ENCODE peak calls at places on chromosomes 4 and X, in ten cellular contexts. One of them, this sample, is unnamed.

GRCh38 chr4:3648731-3649130 is 116.5 kb upstream of the LRPAP1 start:
- DNase-seq in heart right ventricle: no peak
- DNase-seq in GM23338: no peak
- DNase-seq in D341Med: no peak
- DNase-seq in left colon: no peak
- DNase-seq in natural killer cell treated with Interleukin-12 subunit alpha and Interleukin-12 subunit beta and Interleukin-15 and Interleukin-18, amount 100 ng/mL, for 72 hours: no peak
- DNase-seq in AG08396: no peak
- DNase-seq in activated CD4-positive, alpha-beta T cell treated with anti-CD3 and anti-CD28 coated beads, Interleukin-2, amount 50 U/mL, for 1 hour: no peak
- DNase-seq in CD4-positive, alpha-beta T cell: no peak
- DNase-seq in PC-9: no peak
- DNase-seq in this sample: no peak

GRCh38 chr4:81425087-81425486 is 46.6 kb downstream of the RASGEF1B start:
- DNase-seq in heart right ventricle: no peak
- DNase-seq in GM23338: no peak
- DNase-seq in D341Med: no peak
- DNase-seq in left colon: no peak
- DNase-seq in natural killer cell treated with Interleukin-12 subunit alpha and Interleukin-12 subunit beta and Interleukin-15 and Interleukin-18, amount 100 ng/mL, for 72 hours: no peak
- DNase-seq in AG08396: no peak
- DNase-seq in activated CD4-positive, alpha-beta T cell treated with anti-CD3 and anti-CD28 coated beads, Interleukin-2, amount 50 U/mL, for 1 hour: no peak
- DNase-seq in CD4-positive, alpha-beta T cell: no peak
- DNase-seq in PC-9: no peak
- DNase-seq in this sample: no peak

GRCh38 chr4:42566835-42567234 is 90.1 kb downstream of the ATP8A1 start:
- DNase-seq in heart right ventricle: no peak
- DNase-seq in GM23338: no peak
- DNase-seq in D341Med: no peak
- DNase-seq in left colon: no peak
- DNase-seq in natural killer cell treated with Interleukin-12 subunit alpha and Interleukin-12 subunit beta and Interleukin-15 and Interleukin-18, amount 100 ng/mL, for 72 hours: no peak
- DNase-seq in AG08396: no peak
- DNase-seq in activated CD4-positive, alpha-beta T cell treated with anti-CD3 and anti-CD28 coated beads, Interleukin-2, amount 50 U/mL, for 1 hour: no peak
- DNase-seq in CD4-positive, alpha-beta T cell: no peak
- DNase-seq in PC-9: no peak
- DNase-seq in this sample: no peak

GRCh38 chr4:48100248-48100647 is 33.8 kb downstream of the TXK start:
- DNase-seq in heart right ventricle: no peak
- DNase-seq in GM23338: no peak
- DNase-seq in D341Med: no peak
- DNase-seq in left colon: no peak
- DNase-seq in natural killer cell treated with Interleukin-12 subunit alpha and Interleukin-12 subunit beta and Interleukin-15 and Interleukin-18, amount 100 ng/mL, for 72 hours: no peak
- DNase-seq in AG08396: no peak
- DNase-seq in activated CD4-positive, alpha-beta T cell treated with anti-CD3 and anti-CD28 coated beads, Interleukin-2, amount 50 U/mL, for 1 hour: no peak
- DNase-seq in CD4-positive, alpha-beta T cell: no peak
- DNase-seq in PC-9: no peak
- DNase-seq in this sample: no peak

GRCh38 chr4:127604949-127605709 is 27.6 kb upstream of the INTU start:
- DNase-seq in heart right ventricle: no peak
- DNase-seq in GM23338: peak
- DNase-seq in D341Med: peak
- DNase-seq in left colon: peak
- DNase-seq in natural killer cell treated with Interleukin-12 subunit alpha and Interleukin-12 subunit beta and Interleukin-15 and Interleukin-18, amount 100 ng/mL, for 72 hours: no peak
- DNase-seq in AG08396: peak
- DNase-seq in activated CD4-positive, alpha-beta T cell treated with anti-CD3 and anti-CD28 coated beads, Interleukin-2, amount 50 U/mL, for 1 hour: no peak
- DNase-seq in CD4-positive, alpha-beta T cell: no peak
- DNase-seq in PC-9: no peak
- DNase-seq in this sample: peak

GRCh38 chr4:150849016-150849415 is 166.1 kb downstream of the LRBA start:
- DNase-seq in heart right ventricle: no peak
- DNase-seq in GM23338: peak
- DNase-seq in D341Med: no peak
- DNase-seq in left colon: no peak
- DNase-seq in natural killer cell treated with Interleukin-12 subunit alpha and Interleukin-12 subunit beta and Interleukin-15 and Interleukin-18, amount 100 ng/mL, for 72 hours: no peak
- DNase-seq in AG08396: no peak
- DNase-seq in activated CD4-positive, alpha-beta T cell treated with anti-CD3 and anti-CD28 coated beads, Interleukin-2, amount 50 U/mL, for 1 hour: no peak
- DNase-seq in CD4-positive, alpha-beta T cell: no peak
- DNase-seq in PC-9: peak
- DNase-seq in this sample: no peak

GRCh38 chr4:13160906-13161305 is 323.2 kb downstream of the RAB28 start:
- DNase-seq in heart right ventricle: no peak
- DNase-seq in GM23338: no peak
- DNase-seq in D341Med: no peak
- DNase-seq in left colon: no peak
- DNase-seq in natural killer cell treated with Interleukin-12 subunit alpha and Interleukin-12 subunit beta and Interleukin-15 and Interleukin-18, amount 100 ng/mL, for 72 hours: no peak
- DNase-seq in AG08396: no peak
- DNase-seq in activated CD4-positive, alpha-beta T cell treated with anti-CD3 and anti-CD28 coated beads, Interleukin-2, amount 50 U/mL, for 1 hour: no peak
- DNase-seq in CD4-positive, alpha-beta T cell: no peak
- DNase-seq in PC-9: no peak
- DNase-seq in this sample: no peak

GRCh38 chrX:138925330-138925729 is 213.8 kb upstream of the FGF13 start:
- DNase-seq in heart right ventricle: no peak
- DNase-seq in GM23338: no peak
- DNase-seq in D341Med: no peak
- DNase-seq in left colon: no peak
- DNase-seq in natural killer cell treated with Interleukin-12 subunit alpha and Interleukin-12 subunit beta and Interleukin-15 and Interleukin-18, amount 100 ng/mL, for 72 hours: no peak
- DNase-seq in AG08396: peak
- DNase-seq in activated CD4-positive, alpha-beta T cell treated with anti-CD3 and anti-CD28 coated beads, Interleukin-2, amount 50 U/mL, for 1 hour: no peak
- DNase-seq in CD4-positive, alpha-beta T cell: no peak
- DNase-seq in PC-9: peak
- DNase-seq in this sample: no peak

GRCh38 chrX:41543668-41544067 is 96.5 kb downstream of the NYX start:
- DNase-seq in heart right ventricle: no peak
- DNase-seq in GM23338: no peak
- DNase-seq in D341Med: no peak
- DNase-seq in left colon: no peak
- DNase-seq in natural killer cell treated with Interleukin-12 subunit alpha and Interleukin-12 subunit beta and Interleukin-15 and Interleukin-18, amount 100 ng/mL, for 72 hours: no peak
- DNase-seq in AG08396: no peak
- DNase-seq in activated CD4-positive, alpha-beta T cell treated with anti-CD3 and anti-CD28 coated beads, Interleukin-2, amount 50 U/mL, for 1 hour: no peak
- DNase-seq in CD4-positive, alpha-beta T cell: no peak
- DNase-seq in PC-9: no peak
- DNase-seq in this sample: no peak

GRCh38 chr4:2484993-2485392 is 16.1 kb downstream of the RNF4 start:
- DNase-seq in heart right ventricle: peak
- DNase-seq in GM23338: peak
- DNase-seq in D341Med: no peak
- DNase-seq in left colon: peak
- DNase-seq in natural killer cell treated with Interleukin-12 subunit alpha and Interleukin-12 subunit beta and Interleukin-15 and Interleukin-18, amount 100 ng/mL, for 72 hours: peak
- DNase-seq in AG08396: no peak
- DNase-seq in activated CD4-positive, alpha-beta T cell treated with anti-CD3 and anti-CD28 coated beads, Interleukin-2, amount 50 U/mL, for 1 hour: peak
- DNase-seq in CD4-positive, alpha-beta T cell: peak
- DNase-seq in PC-9: no peak
- DNase-seq in this sample: no peak

GRCh38 chrX:81120936-81121351 is 80.8 kb downstream of the HMGN5 start:
- DNase-seq in heart right ventricle: peak
- DNase-seq in GM23338: peak
- DNase-seq in D341Med: peak
- DNase-seq in left colon: peak
- DNase-seq in natural killer cell treated with Interleukin-12 subunit alpha and Interleukin-12 subunit beta and Interleukin-15 and Interleukin-18, amount 100 ng/mL, for 72 hours: no peak
- DNase-seq in AG08396: peak
- DNase-seq in activated CD4-positive, alpha-beta T cell treated with anti-CD3 and anti-CD28 coated beads, Interleukin-2, amount 50 U/mL, for 1 hour: peak
- DNase-seq in CD4-positive, alpha-beta T cell: peak
- DNase-seq in PC-9: peak
- DNase-seq in this sample: peak

GRCh38 chrX:119870626-119871131 is 854 bp downstream of the RNF113A start:
- DNase-seq in heart right ventricle: no peak
- DNase-seq in GM23338: peak
- DNase-seq in D341Med: peak
- DNase-seq in left colon: peak
- DNase-seq in natural killer cell treated with Interleukin-12 subunit alpha and Interleukin-12 subunit beta and Interleukin-15 and Interleukin-18, amount 100 ng/mL, for 72 hours: no peak
- DNase-seq in AG08396: no peak
- DNase-seq in activated CD4-positive, alpha-beta T cell treated with anti-CD3 and anti-CD28 coated beads, Interleukin-2, amount 50 U/mL, for 1 hour: peak
- DNase-seq in CD4-positive, alpha-beta T cell: peak
- DNase-seq in PC-9: peak
- DNase-seq in this sample: peak

GRCh38 chrX:104750146-104750699 is 184.2 kb downstream of the IL1RAPL2 start:
- DNase-seq in heart right ventricle: no peak
- DNase-seq in GM23338: no peak
- DNase-seq in D341Med: no peak
- DNase-seq in left colon: no peak
- DNase-seq in natural killer cell treated with Interleukin-12 subunit alpha and Interleukin-12 subunit beta and Interleukin-15 and Interleukin-18, amount 100 ng/mL, for 72 hours: no peak
- DNase-seq in AG08396: no peak
- DNase-seq in activated CD4-positive, alpha-beta T cell treated with anti-CD3 and anti-CD28 coated beads, Interleukin-2, amount 50 U/mL, for 1 hour: no peak
- DNase-seq in CD4-positive, alpha-beta T cell: no peak
- DNase-seq in PC-9: no peak
- DNase-seq in this sample: no peak

GRCh38 chr4:145132521-145133098 is 34.5 kb downstream of the ABCE1 start:
- DNase-seq in heart right ventricle: no peak
- DNase-seq in GM23338: no peak
- DNase-seq in D341Med: no peak
- DNase-seq in left colon: no peak
- DNase-seq in natural killer cell treated with Interleukin-12 subunit alpha and Interleukin-12 subunit beta and Interleukin-15 and Interleukin-18, amount 100 ng/mL, for 72 hours: no peak
- DNase-seq in AG08396: no peak
- DNase-seq in activated CD4-positive, alpha-beta T cell treated with anti-CD3 and anti-CD28 coated beads, Interleukin-2, amount 50 U/mL, for 1 hour: no peak
- DNase-seq in CD4-positive, alpha-beta T cell: no peak
- DNase-seq in PC-9: no peak
- DNase-seq in this sample: peak

GRCh38 chrX:106698693-106699092 is 27.8 kb upstream of the RNF128 start:
- DNase-seq in heart right ventricle: no peak
- DNase-seq in GM23338: no peak
- DNase-seq in D341Med: no peak
- DNase-seq in left colon: no peak
- DNase-seq in natural killer cell treated with Interleukin-12 subunit alpha and Interleukin-12 subunit beta and Interleukin-15 and Interleukin-18, amount 100 ng/mL, for 72 hours: no peak
- DNase-seq in AG08396: peak
- DNase-seq in activated CD4-positive, alpha-beta T cell treated with anti-CD3 and anti-CD28 coated beads, Interleukin-2, amount 50 U/mL, for 1 hour: no peak
- DNase-seq in CD4-positive, alpha-beta T cell: no peak
- DNase-seq in PC-9: no peak
- DNase-seq in this sample: no peak

GRCh38 chrX:54178100-54178940 is 4.7 kb downstream of the FAM120C start:
- DNase-seq in heart right ventricle: no peak
- DNase-seq in GM23338: no peak
- DNase-seq in D341Med: no peak
- DNase-seq in left colon: no peak
- DNase-seq in natural killer cell treated with Interleukin-12 subunit alpha and Interleukin-12 subunit beta and Interleukin-15 and Interleukin-18, amount 100 ng/mL, for 72 hours: no peak
- DNase-seq in AG08396: peak
- DNase-seq in activated CD4-positive, alpha-beta T cell treated with anti-CD3 and anti-CD28 coated beads, Interleukin-2, amount 50 U/mL, for 1 hour: no peak
- DNase-seq in CD4-positive, alpha-beta T cell: no peak
- DNase-seq in PC-9: no peak
- DNase-seq in this sample: no peak

GRCh38 chrX:150570512-150570911 is 2.1 kb downstream of the MTM1 start:
- DNase-seq in heart right ventricle: no peak
- DNase-seq in GM23338: no peak
- DNase-seq in D341Med: no peak
- DNase-seq in left colon: no peak
- DNase-seq in natural killer cell treated with Interleukin-12 subunit alpha and Interleukin-12 subunit beta and Interleukin-15 and Interleukin-18, amount 100 ng/mL, for 72 hours: no peak
- DNase-seq in AG08396: no peak
- DNase-seq in activated CD4-positive, alpha-beta T cell treated with anti-CD3 and anti-CD28 coated beads, Interleukin-2, amount 50 U/mL, for 1 hour: no peak
- DNase-seq in CD4-positive, alpha-beta T cell: no peak
- DNase-seq in PC-9: no peak
- DNase-seq in this sample: no peak

GRCh38 chr4:89204624-89205023 is 93.3 kb downstream of the TIGD2 start:
- DNase-seq in heart right ventricle: no peak
- DNase-seq in GM23338: no peak
- DNase-seq in D341Med: no peak
- DNase-seq in left colon: no peak
- DNase-seq in natural killer cell treated with Interleukin-12 subunit alpha and Interleukin-12 subunit beta and Interleukin-15 and Interleukin-18, amount 100 ng/mL, for 72 hours: no peak
- DNase-seq in AG08396: no peak
- DNase-seq in activated CD4-positive, alpha-beta T cell treated with anti-CD3 and anti-CD28 coated beads, Interleukin-2, amount 50 U/mL, for 1 hour: no peak
- DNase-seq in CD4-positive, alpha-beta T cell: no peak
- DNase-seq in PC-9: no peak
- DNase-seq in this sample: no peak

GRCh38 chr4:60129740-60130139 is 1070.4 kb upstream of the ADGRL3 start:
- DNase-seq in heart right ventricle: no peak
- DNase-seq in GM23338: no peak
- DNase-seq in D341Med: no peak
- DNase-seq in left colon: no peak
- DNase-seq in natural killer cell treated with Interleukin-12 subunit alpha and Interleukin-12 subunit beta and Interleukin-15 and Interleukin-18, amount 100 ng/mL, for 72 hours: no peak
- DNase-seq in AG08396: no peak
- DNase-seq in activated CD4-positive, alpha-beta T cell treated with anti-CD3 and anti-CD28 coated beads, Interleukin-2, amount 50 U/mL, for 1 hour: no peak
- DNase-seq in CD4-positive, alpha-beta T cell: no peak
- DNase-seq in PC-9: no peak
- DNase-seq in this sample: no peak

GRCh38 chr4:53307819-53308773 is 57.8 kb downstream of the SCFD2 start:
- DNase-seq in heart right ventricle: no peak
- DNase-seq in GM23338: no peak
- DNase-seq in D341Med: no peak
- DNase-seq in left colon: no peak
- DNase-seq in natural killer cell treated with Interleukin-12 subunit alpha and Interleukin-12 subunit beta and Interleukin-15 and Interleukin-18, amount 100 ng/mL, for 72 hours: no peak
- DNase-seq in AG08396: no peak
- DNase-seq in activated CD4-positive, alpha-beta T cell treated with anti-CD3 and anti-CD28 coated beads, Interleukin-2, amount 50 U/mL, for 1 hour: no peak
- DNase-seq in CD4-positive, alpha-beta T cell: no peak
- DNase-seq in PC-9: no peak
- DNase-seq in this sample: no peak

GRCh38 chrX:150405006-150405405 is 41.9 kb downstream of the MAMLD1 start:
- DNase-seq in heart right ventricle: no peak
- DNase-seq in GM23338: no peak
- DNase-seq in D341Med: no peak
- DNase-seq in left colon: no peak
- DNase-seq in natural killer cell treated with Interleukin-12 subunit alpha and Interleukin-12 subunit beta and Interleukin-15 and Interleukin-18, amount 100 ng/mL, for 72 hours: no peak
- DNase-seq in AG08396: no peak
- DNase-seq in activated CD4-positive, alpha-beta T cell treated with anti-CD3 and anti-CD28 coated beads, Interleukin-2, amount 50 U/mL, for 1 hour: no peak
- DNase-seq in CD4-positive, alpha-beta T cell: no peak
- DNase-seq in PC-9: no peak
- DNase-seq in this sample: no peak

This sample was measured in NCI-H82.